ENCODE peak calls at places on chromosome 13, in six cellular contexts. U is HepG2, N is fibroblast of lung, F is GM23248, C is hepatocyte, J is osteoblast. R is an unnamed sample.

GRCh38 chr13:98731925-98732324 is 20.5 kb downstream of the SLC15A1 start:
- DNase-seq in U (no peak), N (no peak), F (no peak), C (peak; percentile 65), J (no peak), R (no peak)

GRCh38 chr13:45372189-45373115 is 31.5 kb upstream of the TPT1 start:
- DNase-seq in U (no peak), N (peak; percentile 23), F (no peak), C (no peak), J (no peak), R (no peak)

GRCh38 chr13:72151241-72151640 is 284.2 kb upstream of the DACH1 start:
- DNase-seq in U (no peak), N (peak; percentile 43), F (no peak), C (no peak), J (no peak), R (peak; percentile 50)

GRCh38 chr13:79483302-79483701 is 2.3 kb downstream of the NDFIP2 start:
- DNase-seq in U (no peak), N (peak; percentile 75), F (peak; percentile 75), C (no peak), J (peak; percentile 68), R (no peak)

GRCh38 chr13:37984357-37984756 is 114.8 kb upstream of the TRPC4 start:
- DNase-seq in U (peak; percentile 14), N (no peak), F (no peak), C (no peak), J (no peak), R (no peak)

GRCh38 chr13:98173431-98173921 is 3.6 kb downstream of the RNF113B start:
- DNase-seq in U (peak; percentile 95), N (peak; percentile 99), F (peak; percentile 93), C (peak; percentile 23), J (peak; percentile 94), R (no peak)

GRCh38 chr13:101289764-101290163 is 126.5 kb downstream of the NALCN start:
- DNase-seq in U (no peak), N (peak; percentile 59), F (peak; percentile 69), C (peak; percentile 64), J (peak; percentile 77), R (no peak)

GRCh38 chr13:28136916-28137315 is 1.4 kb upstream of the PAN3 start:
- DNase-seq in U (no peak), N (peak; percentile 9), F (peak; percentile 9), C (peak; percentile 6), J (no peak), R (no peak)

GRCh38 chr13:33554919-33555791 is 262.8 kb upstream of the RFC3 start:
- DNase-seq in U (no peak), N (peak; percentile 24), F (peak; percentile 16), C (no peak), J (no peak), R (no peak)

GRCh38 chr13:44017756-44018309 is 138.1 kb downstream of the LACC1 start:
- DNase-seq in U (no peak), N (no peak), F (no peak), C (no peak), J (no peak), R (no peak)

DNA sequence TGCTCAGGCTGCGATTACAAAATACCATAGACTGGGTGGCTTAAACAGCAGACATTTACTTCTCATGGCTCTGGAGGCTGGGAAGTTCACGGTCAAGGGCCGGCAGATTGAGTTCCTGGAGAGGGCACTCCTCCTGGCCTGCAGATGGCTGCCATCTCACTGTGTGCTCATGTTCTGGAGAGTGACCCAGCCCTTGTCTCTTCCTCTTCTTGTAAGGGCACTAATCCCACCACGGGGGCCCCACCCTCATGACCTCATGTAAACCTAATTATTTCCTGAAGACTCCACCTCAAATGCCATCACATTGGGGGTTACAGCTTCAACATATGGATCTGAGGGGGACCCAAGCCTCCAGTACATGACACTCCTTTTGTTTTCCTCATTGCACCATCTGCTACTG is 56.0 kb upstream of the CLDN10 start:
- DNase-seq in U (no peak), N (no peak), F (no peak), C (no peak), J (no peak), R (no peak)
- H3K27ac ChIP-seq in U (no peak overlapping the region), N (no peak overlapping the region), F (no peak overlapping the region), C (no peak overlapping the region), J (no peak overlapping the region), R (no peak overlapping the region)

GRCh38 chr13:95533545-95534135 is 18.9 kb upstream of the CLDN10 start:
- DNase-seq in U (no peak), N (no peak), F (no peak), C (no peak), J (no peak), R (no peak)

GRCh38 chr13:95527955-95528354 is 24.6 kb upstream of the CLDN10 start:
- DNase-seq in U (no peak), N (no peak), F (no peak), C (no peak), J (no peak), R (no peak)

GRCh38 chr13:95524270-95524901 is 28.1 kb upstream of the CLDN10 start:
- DNase-seq in U (no peak), N (peak; percentile 66), F (peak; percentile 28), C (no peak), J (no peak), R (peak; percentile 48)

GRCh38 chr13:95535243-95535642 is 17.3 kb upstream of the CLDN10 start:
- DNase-seq in U (peak; percentile 84), N (peak; percentile 63), F (peak; percentile 77), C (peak; percentile 45), J (no peak), R (peak; percentile 28)

DNA sequence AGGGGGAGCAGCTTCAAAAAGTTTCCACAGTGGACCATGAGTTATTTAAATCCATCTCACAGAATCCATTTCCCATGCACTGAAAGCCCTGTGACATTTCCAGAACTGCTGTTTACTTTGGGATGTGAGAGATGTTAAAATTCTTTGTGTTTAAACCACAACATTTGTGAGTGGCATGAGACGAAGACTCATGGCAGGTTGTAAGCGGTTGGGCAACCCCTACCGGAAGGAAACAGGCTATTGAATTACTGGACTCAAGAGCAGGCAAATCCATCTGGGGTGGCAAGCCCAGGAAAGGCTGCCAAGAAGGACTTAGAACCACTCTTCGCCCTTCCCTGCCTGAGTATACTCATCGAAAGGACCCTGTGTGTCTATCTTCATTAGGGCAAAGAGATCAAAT is 22.3 kb upstream of the CLDN10 start:
- DNase-seq in U (peak; percentile 38), N (peak; percentile 60), F (no peak), C (no peak), J (peak; percentile 84), R (no peak)
- H2AFZ ChIP-seq in U (no peak overlapping the region), N (no peak overlapping the region), F (no peak overlapping the region), C (no peak overlapping the region), J (no peak overlapping the region), R (no peak overlapping the region)

GRCh38 chr13:113822956-113823744 is 40.7 kb downstream of the GAS6 start:
- DNase-seq in U (no peak), N (no peak), F (no peak), C (no peak), J (peak; percentile 78), R (no peak)
- H3K79me2 ChIP-seq in U (no peaks in the 10 kb centered on the region), N (no peaks in the 10 kb centered on the region), F (no peaks in the 10 kb centered on the region), C (no peaks in the 10 kb centered on the region), J (peaks cover 9% of the 10 kb centered on the region), R (peaks cover 6% of the 10 kb centered on the region)

GRCh38 chr13:59392328-59392727 is 771.4 kb downstream of the DIAPH3 start:
- DNase-seq in U (no peak), N (no peak), F (no peak), C (no peak), J (no peak), R (no peak)

GRCh38 chr13:59394526-59394925 is 769.2 kb downstream of the DIAPH3 start:
- DNase-seq in U (no peak), N (no peak), F (no peak), C (no peak), J (no peak), R (no peak)

DNA sequence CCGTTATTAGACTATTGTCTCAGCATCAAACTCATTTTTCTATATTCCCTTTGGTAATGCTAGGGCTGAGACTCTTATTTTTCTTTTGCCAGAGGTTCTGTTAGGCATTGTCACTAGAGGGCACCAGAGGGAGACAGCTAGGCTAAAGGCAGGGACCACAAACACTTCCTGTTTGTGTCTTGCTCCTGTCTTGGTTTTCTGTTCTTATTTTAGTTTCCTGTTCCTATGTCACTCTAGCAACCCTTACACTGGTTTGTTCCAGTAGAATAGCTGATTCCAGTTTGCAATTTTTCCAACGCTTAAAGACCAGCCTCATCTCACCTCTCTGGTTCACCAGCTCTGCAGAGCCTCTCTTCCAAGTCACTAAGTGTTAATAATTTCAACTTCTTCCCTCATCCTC is 772.0 kb downstream of the DIAPH3 start:
- DNase-seq in U (peak; percentile 39), N (peak; percentile 84), F (peak; percentile 79), C (peak; percentile 85), J (peak; percentile 26), R (no peak)
- H3K27ac ChIP-seq in U (no peak overlapping the region), N (no peak overlapping the region), F (no peak overlapping the region), C (no peak overlapping the region), J (no peak overlapping the region), R (no peak overlapping the region)

DNA sequence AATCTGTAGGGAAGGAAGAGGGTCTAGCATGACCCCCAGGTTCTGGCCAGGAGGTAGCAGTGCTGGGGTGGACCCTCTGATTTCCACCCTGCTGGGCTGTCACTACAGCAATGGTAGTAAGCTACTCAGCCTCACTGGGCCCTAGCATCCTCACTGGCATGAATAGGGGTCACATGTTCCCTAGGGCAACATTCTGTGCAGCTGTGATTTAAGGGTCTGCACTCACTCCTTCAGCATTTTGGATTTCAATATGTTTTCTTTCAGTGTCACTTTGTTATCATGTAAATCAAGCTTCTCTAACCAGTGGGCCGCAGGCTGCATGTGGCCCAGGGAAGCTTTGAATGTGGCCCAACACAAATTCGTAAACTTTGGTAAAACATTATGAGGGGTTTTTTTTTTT is 57.8 kb downstream of the SPATA13 start:
- DNase-seq in U (no peak), N (no peak), F (no peak), C (no peak), J (no peak), R (no peak)
- H2AFZ ChIP-seq in U (no peak overlapping the region), N (no peak overlapping the region), F (no peak overlapping the region), C (no peak overlapping the region), J (no peak overlapping the region), R (no peak overlapping the region)